ENCODE peak calls at places on chromosomes 5 and 9, in six cellular contexts. One of them, this sample, is unnamed.

GRCh38 chr9:14103115-14103514 is 210.8 kb downstream of the NFIB start:
- DNase-seq in A549: no peak
- DNase-seq in neural crest cell: no peak
- DNase-seq in K562: no peak
- DNase-seq in natural killer cell: no peak
- DNase-seq in ovary: no peak
- DNase-seq in this sample: no peak

GRCh38 chr9:23821400-23822181 is 4.4 kb downstream of the ELAVL2 start:
- DNase-seq in A549: no peak
- DNase-seq in neural crest cell: peak
- DNase-seq in K562: no peak
- DNase-seq in natural killer cell: no peak
- DNase-seq in ovary: peak
- DNase-seq in this sample: no peak

GRCh38 chr5:155406815-155407214 is 393.3 kb downstream of the KIF4B start:
- DNase-seq in A549: no peak
- DNase-seq in neural crest cell: no peak
- DNase-seq in K562: no peak
- DNase-seq in natural killer cell: no peak
- DNase-seq in ovary: no peak
- DNase-seq in this sample: no peak

GRCh38 chr9:105242557-105242956 is 1.9 kb upstream of the SLC44A1 start:
- DNase-seq in A549: no peak
- DNase-seq in neural crest cell: no peak
- DNase-seq in K562: no peak
- DNase-seq in natural killer cell: no peak
- DNase-seq in ovary: no peak
- DNase-seq in this sample: no peak

GRCh38 chr5:117143381-117143780 is 568.8 kb upstream of the SEMA6A start:
- DNase-seq in A549: no peak
- DNase-seq in neural crest cell: no peak
- DNase-seq in K562: no peak
- DNase-seq in natural killer cell: no peak
- DNase-seq in ovary: no peak
- DNase-seq in this sample: no peak

GRCh38 chr9:23686257-23686656 is 139.8 kb downstream of the ELAVL2 start:
- DNase-seq in A549: no peak
- DNase-seq in neural crest cell: no peak
- DNase-seq in K562: no peak
- DNase-seq in natural killer cell: no peak
- DNase-seq in ovary: no peak
- DNase-seq in this sample: no peak

GRCh38 chr5:119312403-119312802 is 43.4 kb upstream of the TNFAIP8 start:
- DNase-seq in A549: no peak
- DNase-seq in neural crest cell: no peak
- DNase-seq in K562: peak
- DNase-seq in natural killer cell: no peak
- DNase-seq in ovary: no peak
- DNase-seq in this sample: no peak

GRCh38 chr5:54148062-54148461 is 162.3 kb downstream of the ARL15 start:
- DNase-seq in A549: no peak
- DNase-seq in neural crest cell: no peak
- DNase-seq in K562: no peak
- DNase-seq in natural killer cell: no peak
- DNase-seq in ovary: no peak
- DNase-seq in this sample: no peak

GRCh38 chr9:26937816-26938371 is 9.1 kb downstream of the PLAA start:
- DNase-seq in A549: no peak
- DNase-seq in neural crest cell: no peak
- DNase-seq in K562: no peak
- DNase-seq in natural killer cell: no peak
- DNase-seq in ovary: no peak
- DNase-seq in this sample: no peak

GRCh38 chr5:137751869-137752491 is 2.2 kb downstream of the HNRNPA0 start:
- DNase-seq in A549: peak
- DNase-seq in neural crest cell: no peak
- DNase-seq in K562: peak
- DNase-seq in natural killer cell: no peak
- DNase-seq in ovary: no peak
- DNase-seq in this sample: no peak

GRCh38 chr5:137376127-137376526 is 123.0 kb downstream of the SPOCK1 start:
- DNase-seq in A549: no peak
- DNase-seq in neural crest cell: no peak
- DNase-seq in K562: no peak
- DNase-seq in natural killer cell: no peak
- DNase-seq in ovary: no peak
- DNase-seq in this sample: no peak

GRCh38 chr5:150522504-150523464 is 14.9 kb downstream of the NDST1 start:
- DNase-seq in A549: no peak
- DNase-seq in neural crest cell: no peak
- DNase-seq in K562: no peak
- DNase-seq in natural killer cell: no peak
- DNase-seq in ovary: no peak
- DNase-seq in this sample: no peak

GRCh38 chr5:74641778-74642542 is 1.4 kb upstream of the ENC1 start:
- DNase-seq in A549: no peak
- DNase-seq in neural crest cell: no peak
- DNase-seq in K562: peak
- DNase-seq in natural killer cell: no peak
- DNase-seq in ovary: peak
- DNase-seq in this sample: no peak

GRCh38 chr5:76953551-76954382 is 922 bp downstream of the CRHBP start:
- DNase-seq in A549: no peak
- DNase-seq in neural crest cell: peak
- DNase-seq in K562: no peak
- DNase-seq in natural killer cell: no peak
- DNase-seq in ovary: no peak
- DNase-seq in this sample: no peak

GRCh38 chr5:16313761-16314160 is 134.2 kb upstream of the MARCHF11 start:
- DNase-seq in A549: no peak
- DNase-seq in neural crest cell: no peak
- DNase-seq in K562: no peak
- DNase-seq in natural killer cell: no peak
- DNase-seq in ovary: no peak
- DNase-seq in this sample: no peak

GRCh38 chr5:17896605-17897004 is 262.3 kb downstream of the TAF11L14 start:
- DNase-seq in A549: no peak
- DNase-seq in neural crest cell: no peak
- DNase-seq in K562: no peak
- DNase-seq in natural killer cell: no peak
- DNase-seq in ovary: no peak
- DNase-seq in this sample: no peak

GRCh38 chr5:160339406-160340140 is 27.2 kb upstream of the CCNJL start:
- DNase-seq in A549: no peak
- DNase-seq in neural crest cell: no peak
- DNase-seq in K562: peak
- DNase-seq in natural killer cell: no peak
- DNase-seq in ovary: no peak
- DNase-seq in this sample: no peak

GRCh38 chr9:128026255-128027165 is 40.6 kb downstream of the NAIF1 start:
- DNase-seq in A549: no peak
- DNase-seq in neural crest cell: no peak
- DNase-seq in K562: no peak
- DNase-seq in natural killer cell: peak
- DNase-seq in ovary: no peak
- DNase-seq in this sample: peak

GRCh38 chr9:136526625-136527066 is 19.2 kb downstream of the NOTCH1 start:
- DNase-seq in A549: no peak
- DNase-seq in neural crest cell: no peak
- DNase-seq in K562: no peak
- DNase-seq in natural killer cell: no peak
- DNase-seq in ovary: no peak
- DNase-seq in this sample: no peak

GRCh38 chr5:103037673-103038455 is 82.1 kb downstream of the GIN1 start:
- DNase-seq in A549: no peak
- DNase-seq in neural crest cell: no peak
- DNase-seq in K562: no peak
- DNase-seq in natural killer cell: no peak
- DNase-seq in ovary: no peak
- DNase-seq in this sample: no peak

GRCh38 chr5:65102826-65103673 is 334.3 kb downstream of the CWC27 start:
- DNase-seq in A549: peak
- DNase-seq in neural crest cell: no peak
- DNase-seq in K562: no peak
- DNase-seq in natural killer cell: peak
- DNase-seq in ovary: peak
- DNase-seq in this sample: peak

GRCh38 chr5:160555836-160556660 is 134.4 kb downstream of the PTTG1 start:
- DNase-seq in A549: no peak
- DNase-seq in neural crest cell: no peak
- DNase-seq in K562: no peak
- DNase-seq in natural killer cell: no peak
- DNase-seq in ovary: no peak
- DNase-seq in this sample: no peak

GRCh38 chr5:74285876-74286275 is 354.7 kb downstream of the ENC1 start:
- DNase-seq in A549: no peak
- DNase-seq in neural crest cell: no peak
- DNase-seq in K562: no peak
- DNase-seq in natural killer cell: no peak
- DNase-seq in ovary: no peak
- DNase-seq in this sample: no peak

GRCh38 chr5:149646564-149646963 is 65.3 kb downstream of the ARHGEF37 start:
- DNase-seq in A549: no peak
- DNase-seq in neural crest cell: no peak
- DNase-seq in K562: peak
- DNase-seq in natural killer cell: no peak
- DNase-seq in ovary: no peak
- DNase-seq in this sample: no peak

GRCh38 chr5:19855453-19855852 is 132.5 kb downstream of the CDH18 start:
- DNase-seq in A549: no peak
- DNase-seq in neural crest cell: no peak
- DNase-seq in K562: no peak
- DNase-seq in natural killer cell: no peak
- DNase-seq in ovary: no peak
- DNase-seq in this sample: no peak

GRCh38 chr9:89603629-89604462 is 966 bp upstream of the GADD45G start:
- DNase-seq in A549: peak
- DNase-seq in neural crest cell: peak
- DNase-seq in K562: peak
- DNase-seq in natural killer cell: no peak
- DNase-seq in ovary: peak
- DNase-seq in this sample: peak

GRCh38 chr5:119613937-119614336 is 15.4 kb upstream of the FAM170A start:
- DNase-seq in A549: no peak
- DNase-seq in neural crest cell: no peak
- DNase-seq in K562: no peak
- DNase-seq in natural killer cell: no peak
- DNase-seq in ovary: no peak
- DNase-seq in this sample: no peak

GRCh38 chr9:128004011-128004604 is 23.3 kb upstream of the EEIG1 start:
- DNase-seq in A549: no peak
- DNase-seq in neural crest cell: no peak
- DNase-seq in K562: no peak
- DNase-seq in natural killer cell: no peak
- DNase-seq in ovary: no peak
- DNase-seq in this sample: no peak

DNA sequence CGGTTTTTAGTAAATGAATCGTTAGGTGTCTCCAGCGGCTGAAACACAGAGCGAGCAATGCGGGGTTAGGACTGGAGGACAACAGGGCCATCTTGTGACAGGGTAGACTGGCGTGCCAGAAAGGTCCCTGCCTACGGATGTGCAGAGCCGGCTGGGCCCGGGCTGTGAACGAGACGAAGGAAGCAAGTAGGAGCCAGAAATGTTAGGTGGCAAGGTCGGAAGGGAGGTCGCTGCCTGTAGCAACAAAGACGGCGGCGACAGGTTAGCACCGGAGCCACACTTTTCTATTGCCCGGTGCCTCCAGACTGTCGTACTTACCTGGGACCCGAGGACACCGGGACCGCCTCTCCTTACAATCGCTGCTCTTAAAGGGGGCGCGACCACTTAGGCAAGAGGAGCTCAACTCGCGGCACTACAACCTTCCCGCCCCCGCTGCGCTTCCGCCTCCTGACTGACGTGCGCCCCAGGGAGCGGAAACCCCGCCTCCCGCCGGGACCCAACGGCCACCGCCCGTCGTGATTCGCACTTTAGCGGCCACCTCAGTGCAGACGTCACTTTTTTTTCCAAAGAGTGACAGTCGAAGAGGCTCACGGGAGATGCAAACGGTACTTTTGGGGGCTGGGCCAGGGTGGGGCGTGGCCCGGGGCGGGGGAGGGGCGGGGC is at the start of gene INIP:
- DNase-seq in A549: peak
- DNase-seq in neural crest cell: peak
- DNase-seq in K562: peak
- DNase-seq in natural killer cell: peak
- DNase-seq in ovary: peak
- DNase-seq in this sample: peak
- TF ChIP-seq CTCF in A549: no peak
- TF ChIP-seq CTCF in neural crest cell: no peak
- TF ChIP-seq CTCF in K562: peak
- TF ChIP-seq CTCF in natural killer cell: no peak
- TF ChIP-seq CTCF in ovary: no peak
- TF ChIP-seq CTCF in this sample: no peak

GRCh38 chr9:113156880-113157279 is 6.1 kb downstream of the SLC31A2 start:
- DNase-seq in A549: no peak
- DNase-seq in neural crest cell: no peak
- DNase-seq in K562: no peak
- DNase-seq in natural killer cell: no peak
- DNase-seq in ovary: no peak
- DNase-seq in this sample: no peak
- TF ChIP-seq CTCF in A549: no peak
- TF ChIP-seq CTCF in neural crest cell: no peak
- TF ChIP-seq CTCF in K562: no peak
- TF ChIP-seq CTCF in natural killer cell: no peak
- TF ChIP-seq CTCF in ovary: no peak
- TF ChIP-seq CTCF in this sample: no peak

GRCh38 chr5:123094919-123095693 is 6.1 kb downstream of the PRDM6 start:
- DNase-seq in A549: no peak
- DNase-seq in neural crest cell: peak
- DNase-seq in K562: no peak
- DNase-seq in natural killer cell: no peak
- DNase-seq in ovary: peak
- DNase-seq in this sample: no peak
- TF ChIP-seq CTCF in A549: no peak
- TF ChIP-seq CTCF in neural crest cell: peak
- TF ChIP-seq CTCF in K562: no peak
- TF ChIP-seq CTCF in natural killer cell: no peak
- TF ChIP-seq CTCF in ovary: no peak
- TF ChIP-seq CTCF in this sample: no peak

GRCh38 chr5:35438786-35439185 is 178.9 kb upstream of the SPEF2 start:
- DNase-seq in A549: no peak
- DNase-seq in neural crest cell: no peak
- DNase-seq in K562: no peak
- DNase-seq in natural killer cell: no peak
- DNase-seq in ovary: no peak
- DNase-seq in this sample: no peak

GRCh38 chr5:35438288-35438687 is 179.4 kb upstream of the SPEF2 start:
- DNase-seq in A549: no peak
- DNase-seq in neural crest cell: no peak
- DNase-seq in K562: no peak
- DNase-seq in natural killer cell: no peak
- DNase-seq in ovary: no peak
- DNase-seq in this sample: no peak

GRCh38 chr5:35430381-35431162 is 187.1 kb upstream of the SPEF2 start:
- DNase-seq in A549: no peak
- DNase-seq in neural crest cell: no peak
- DNase-seq in K562: no peak
- DNase-seq in natural killer cell: no peak
- DNase-seq in ovary: no peak
- DNase-seq in this sample: no peak

GRCh38 chr5:35440409-35440808 is 177.3 kb upstream of the SPEF2 start:
- DNase-seq in A549: no peak
- DNase-seq in neural crest cell: no peak
- DNase-seq in K562: no peak
- DNase-seq in natural killer cell: no peak
- DNase-seq in ovary: no peak
- DNase-seq in this sample: no peak

GRCh38 chr5:35436441-35437057 is 181.1 kb upstream of the SPEF2 start:
- DNase-seq in A549: peak
- DNase-seq in neural crest cell: peak
- DNase-seq in K562: peak
- DNase-seq in natural killer cell: no peak
- DNase-seq in ovary: no peak
- DNase-seq in this sample: no peak
- TF ChIP-seq CTCF in A549: peak
- TF ChIP-seq CTCF in neural crest cell: peak
- TF ChIP-seq CTCF in K562: no peak
- TF ChIP-seq CTCF in natural killer cell: no peak
- TF ChIP-seq CTCF in ovary: no peak
- TF ChIP-seq CTCF in this sample: no peak